ENCODE peak calls at places on chromosomes 12 and 14, in six cellular contexts. E, I, Y, O, T and U are unnamed samples.

GRCh38 chr12:30613119-30613830 is 82.4 kb downstream of the IPO8 start:
- DNase-seq in O (no peak), E (no peak), I (peak; percentile 17), T (no peak), Y (no peak), U (peak; percentile 42)

GRCh38 chr12:80648866-80649265 is 58.6 kb upstream of the MYF6 start:
- DNase-seq in T (no peak), I (peak; percentile 47), E (no peak), Y (no peak), O (no peak), U (no peak)

GRCh38 chr12:24488091-24488596 is 460.8 kb downstream of the BCAT1 start:
- DNase-seq in T (no peak), Y (no peak), O (no peak), I (no peak), E (no peak), U (no peak)

GRCh38 chr12:64222011-64222765 is at the start of gene KICS2:
- DNase-seq in T (peak; percentile 94), O (peak; percentile 94), Y (peak; percentile 91), E (peak; percentile 96), I (peak; percentile 93), U (peak; percentile 93)

GRCh38 chr14:53183611-53184010 is 30.5 kb upstream of the DDHD1 start:
- DNase-seq in O (no peak), I (peak; percentile 8), Y (no peak), T (no peak), E (no peak), U (no peak)

GRCh38 chr14:73386342-73386741 is 72.0 kb downstream of the NUMB start:
- DNase-seq in I (no peak), O (no peak), T (no peak), Y (no peak), E (no peak), U (no peak)

GRCh38 chr12:56590237-56590830 is 39.8 kb downstream of the BAZ2A start:
- DNase-seq in E (no peak), I (peak; percentile 43), O (no peak), T (peak; percentile 29), Y (no peak), U (peak; percentile 47)

GRCh38 chr14:92635031-92635430 is 113.4 kb downstream of the LGMN start:
- DNase-seq in Y (no peak), E (no peak), I (no peak), T (no peak), O (no peak), U (no peak)

GRCh38 chr14:54627718-54628345 is 60.9 kb downstream of the SAMD4A start:
- DNase-seq in Y (peak; percentile 53), T (peak; percentile 35), O (no peak), I (no peak), E (no peak), U (no peak)

GRCh38 chr12:95173392-95174251 is 43.6 kb downstream of the FGD6 start:
- DNase-seq in I (peak; percentile 91), Y (peak; percentile 86), E (no peak), O (peak; percentile 65), T (peak; percentile 74), U (no peak)

GRCh38 chr12:130916251-130916911 is 37.3 kb upstream of the ADGRD1 start:
- DNase-seq in T (peak; percentile 31), O (peak; percentile 54), E (no peak), Y (peak; percentile 66), I (peak; percentile 21), U (peak; percentile 66)

GRCh38 chr14:104239866-104240301 is 101.5 kb downstream of the KIF26A start:
- DNase-seq in T (no peak), I (no peak), E (peak; percentile 59), Y (no peak), O (peak; percentile 24), U (no peak)

GRCh38 chr14:55336161-55336560 is 64.9 kb downstream of the FBXO34 start:
- DNase-seq in T (no peak), O (peak; percentile 42), E (no peak), Y (no peak), I (peak; percentile 48), U (no peak)

GRCh38 chr14:64817631-64818030 is 62.1 kb downstream of the SPTB start:
- DNase-seq in I (no peak), O (no peak), T (no peak), Y (no peak), E (no peak), U (no peak)

GRCh38 chr14:92984896-92985295 is 61.9 kb downstream of the CHGA start:
- DNase-seq in E (no peak), Y (no peak), T (no peak), I (no peak), O (no peak), U (no peak)

GRCh38 chr14:49852351-49853157 is at the start of gene NEMF:
- DNase-seq in I (peak; percentile 83), E (peak; percentile 91), O (peak; percentile 89), T (peak; percentile 96), Y (peak; percentile 85), U (peak; percentile 86)

GRCh38 chr14:34098045-34098984 is 147.4 kb upstream of the EGLN3 start:
- DNase-seq in I (peak; percentile 53), O (peak; percentile 46), Y (peak; percentile 43), E (no peak), T (peak; percentile 48), U (peak; percentile 64)

GRCh38 chr12:55797068-55797467 is 20.5 kb downstream of the SARNP start:
- DNase-seq in O (no peak), I (peak; percentile 13), E (no peak), T (no peak), Y (peak; percentile 38), U (no peak)

GRCh38 chr14:46048127-46048526 is 603.5 kb downstream of the RPL10L start:
- DNase-seq in O (peak; percentile 27), I (peak; percentile 56), T (no peak), E (no peak), Y (no peak), U (peak; percentile 53)

GRCh38 chr14:51776102-51776894 is 84.1 kb upstream of the GNG2 start:
- DNase-seq in I (peak; percentile 55), Y (peak; percentile 75), E (no peak), O (no peak), T (peak; percentile 27), U (peak; percentile 63)

GRCh38 chr12:130952106-130952505 is 1.6 kb upstream of the ADGRD1 start:
- DNase-seq in O (no peak), E (no peak), Y (peak; percentile 63), T (no peak), I (no peak), U (no peak)

GRCh38 chr14:23542261-23542660 is 9.3 kb downstream of the ZFHX2 start:
- DNase-seq in I (no peak), T (no peak), O (no peak), Y (no peak), E (no peak), U (no peak)

GRCh38 chr12:3342051-3342450 is 149.0 kb upstream of the PRMT8 start:
- DNase-seq in I (no peak), O (peak; percentile 29), E (no peak), T (peak; percentile 23), Y (no peak), U (peak; percentile 61)

GRCh38 chr14:67260965-67261364 is 19.7 kb downstream of the PALS1 start:
- DNase-seq in T (no peak), I (no peak), Y (no peak), E (no peak), O (no peak), U (no peak)

GRCh38 chr14:61147369-61147897 is 133.7 kb downstream of the TMEM30B start:
- DNase-seq in I (peak; percentile 52), E (no peak), Y (no peak), O (no peak), T (no peak), U (no peak)

GRCh38 chr12:92088802-92089201 is 56.8 kb downstream of the BTG1 start:
- DNase-seq in I (no peak), O (no peak), Y (no peak), E (no peak), T (no peak), U (no peak)

GRCh38 chr12:75666126-75666979 is 154.9 kb upstream of the KRR1 start:
- DNase-seq in Y (no peak), I (peak; percentile 24), O (no peak), T (peak; percentile 21), E (no peak), U (peak; percentile 77)

GRCh38 chr12:26044592-26044991 is 80.2 kb downstream of the BHLHE41 start:
- DNase-seq in E (no peak), I (no peak), O (no peak), T (no peak), Y (no peak), U (no peak)
- H3K4me1 ChIP-seq in E (peaks cover 12% of the 10 kb centered on the region), I (no peaks in the 10 kb centered on the region), O (peaks cover under 1% of the 10 kb centered on the region), T (no peaks in the 10 kb centered on the region), Y (no peaks in the 10 kb centered on the region), U (peaks cover 25% of the 10 kb centered on the region)

DNA sequence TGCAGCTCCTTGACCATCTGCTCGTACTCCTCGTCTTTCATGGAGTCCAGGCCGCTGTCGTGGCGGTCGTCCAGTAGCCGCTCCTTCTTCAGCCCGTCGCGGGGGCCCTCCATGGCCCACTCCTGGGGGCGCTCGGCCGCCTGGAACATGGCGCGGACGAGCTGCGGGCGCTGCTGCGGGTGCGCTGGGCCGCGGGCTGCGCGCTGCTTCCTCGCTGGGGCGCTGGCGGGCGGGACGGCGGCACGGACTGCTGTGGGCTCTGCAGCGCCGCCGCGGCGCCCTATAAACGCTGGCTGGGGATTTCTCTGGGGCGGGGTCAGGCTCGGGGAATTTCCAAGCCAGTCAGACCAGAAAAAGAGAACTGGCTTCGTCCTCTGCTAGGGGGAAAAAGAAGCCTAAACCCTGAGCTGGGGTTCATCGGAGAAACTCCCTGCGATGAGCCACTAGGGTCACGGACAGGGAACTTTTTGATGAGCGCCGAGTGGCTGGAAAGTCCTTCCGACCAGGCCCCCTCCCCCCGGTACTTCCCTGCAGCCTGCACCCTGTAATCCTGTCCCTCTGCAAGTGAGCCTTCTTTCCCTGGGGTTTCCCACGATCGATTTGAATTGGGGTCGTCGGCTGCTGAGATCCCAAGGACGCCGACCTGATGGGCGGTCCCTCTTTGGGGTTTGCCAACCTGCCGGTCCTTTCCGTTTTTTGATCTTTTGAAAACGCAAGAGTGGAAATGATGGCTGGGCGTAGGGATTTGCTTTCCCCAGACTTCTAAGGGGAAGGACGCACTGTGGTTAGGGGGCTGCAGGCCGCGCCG is at the start of gene NFKBIA:
- DNase-seq in T (peak; percentile 93), Y (peak; percentile 89), E (peak; percentile 96), O (peak; percentile 93), I (peak; percentile 94), U (peak; percentile 87)
- TF ChIP-seq CTCF in T (no peak), Y (peak; percentile 41), E (peak; percentile 35), O (no peak), I (peak; percentile 2), U (peak; percentile 34)

GRCh38 chr14:69670093-69670492 is 58.7 kb downstream of the SUSD6 start:
- DNase-seq in E (no peak), I (no peak), T (no peak), O (no peak), Y (no peak), U (no peak)
- H3K4me1 ChIP-seq in E (peaks cover 76% of the 10 kb centered on the region), I (peaks cover 4% of the 10 kb centered on the region), T (peaks cover 24% of the 10 kb centered on the region), O (peaks cover 58% of the 10 kb centered on the region), Y (peaks cover 16% of the 10 kb centered on the region), U (peaks cover 11% of the 10 kb centered on the region)

DNA sequence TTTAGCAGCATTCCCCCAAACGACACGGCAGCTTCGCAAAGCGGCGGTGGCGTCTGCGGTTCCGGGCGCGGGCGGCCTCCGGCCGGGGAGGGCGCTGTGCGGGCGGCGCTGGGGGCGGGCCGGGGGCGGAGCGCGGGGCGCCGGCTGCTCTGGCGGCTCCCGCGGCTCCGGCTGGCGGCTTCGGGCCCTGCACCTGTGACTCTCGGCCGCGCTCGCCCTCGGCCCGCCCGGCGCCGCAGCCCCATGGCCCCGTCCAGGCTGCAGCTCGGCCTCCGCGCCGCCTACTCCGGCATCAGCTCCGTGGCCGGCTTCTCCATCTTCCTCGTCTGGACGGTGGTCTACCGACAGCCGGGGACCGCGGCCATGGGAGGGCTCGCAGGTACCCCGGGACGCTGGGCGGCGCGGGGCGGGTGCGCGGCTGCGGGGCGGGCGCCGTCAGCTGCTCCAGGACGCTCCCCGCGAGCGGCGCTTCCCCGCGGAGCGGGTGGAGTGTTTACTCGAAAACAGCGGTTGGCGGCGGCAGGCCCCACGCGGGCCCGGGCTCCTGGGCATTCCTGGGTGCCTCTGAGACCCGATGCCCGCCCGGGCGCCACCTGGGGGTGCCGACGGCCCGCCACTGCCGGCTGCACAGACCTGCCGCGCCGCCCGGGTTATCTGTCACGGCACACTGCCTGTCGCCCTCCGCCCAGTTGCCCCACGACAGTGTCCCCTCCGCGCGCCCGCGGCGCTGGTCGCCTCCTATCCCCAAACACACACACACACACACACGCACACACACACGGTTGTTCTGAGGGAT is at the start of gene SLC48A1:
- DNase-seq in T (peak; percentile 76), E (no peak), I (no peak), O (peak; percentile 83), Y (peak; percentile 58), U (peak; percentile 80)
- TF ChIP-seq CTCF in T (peak; percentile 17), E (peak; percentile 25), I (peak; percentile 10), O (peak; percentile 27), Y (peak; percentile 57), U (peak; percentile 11)